ENCODE peak calls at places on chromosomes 4 and X, in four cellular contexts. X is K562, B is HepG2, Z is GM12878. T is an unnamed sample.

GRCh38 chr4:126558596-126558995 is 1074.2 kb upstream of the INTU start:
- DNase-seq in X (no peak), B (no peak), Z (no peak), T (no peak)

GRCh38 chrX:47561653-47562151 is 697 bp downstream of the ARAF start:
- DNase-seq in B (no peak), X (no peak), Z (no peak), T (no peak)

GRCh38 chr4:18049446-18049845 is 27.9 kb upstream of the LCORL start:
- DNase-seq in Z (no peak), X (no peak), B (no peak), T (no peak)

GRCh38 chrX:150364347-150365050 is 1.4 kb downstream of the MAMLD1 start:
- DNase-seq in Z (no peak), X (no peak), B (no peak), T (peak)

GRCh38 chr4:127709456-127709855 is 20.7 kb upstream of the SLC25A31 start:
- DNase-seq in Z (no peak), X (no peak), B (no peak), T (no peak)

GRCh38 chr4:58807843-58808605 is 1697.8 kb upstream of the IGFBP7 start:
- DNase-seq in X (no peak), Z (no peak), B (no peak), T (no peak)

GRCh38 chr4:6963139-6963611 is 53.5 kb downstream of the TBC1D14 start:
- DNase-seq in X (no peak), Z (no peak), B (peak), T (no peak)

GRCh38 chrX:42496239-42496638 is 281.7 kb downstream of the PPP1R2C start:
- DNase-seq in Z (no peak), B (no peak), X (no peak), T (no peak)

GRCh38 chr4:56979674-56980073 is 978 bp downstream of the POLR2B start:
- DNase-seq in X (peak), Z (no peak), B (peak), T (no peak)

DNA sequence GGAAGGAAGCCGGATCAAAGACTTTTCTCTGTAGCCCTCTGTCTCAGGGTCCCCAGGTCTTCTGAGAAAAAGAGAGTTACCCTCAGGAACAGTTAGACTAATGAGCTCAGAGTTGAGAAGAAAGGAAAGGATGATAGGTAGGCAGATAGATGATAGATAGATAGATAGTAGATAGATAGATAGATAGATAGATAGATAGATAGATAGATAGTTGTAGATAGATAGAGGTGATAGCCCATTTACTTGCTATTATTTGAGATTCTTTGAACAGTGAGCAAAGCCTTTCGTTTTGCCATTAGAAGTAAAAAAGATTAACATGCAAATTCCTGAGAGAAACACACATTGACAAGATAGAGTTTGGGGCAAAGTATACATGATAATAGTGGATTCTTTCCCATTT is 86.9 kb upstream of the KIT start:
- DNase-seq in X (no peak), Z (no peak), B (no peak), T (no peak)
- TF ChIP-seq ATF2 in X (no peak), Z (no peak), B (no peak), T (no peak)

DNA sequence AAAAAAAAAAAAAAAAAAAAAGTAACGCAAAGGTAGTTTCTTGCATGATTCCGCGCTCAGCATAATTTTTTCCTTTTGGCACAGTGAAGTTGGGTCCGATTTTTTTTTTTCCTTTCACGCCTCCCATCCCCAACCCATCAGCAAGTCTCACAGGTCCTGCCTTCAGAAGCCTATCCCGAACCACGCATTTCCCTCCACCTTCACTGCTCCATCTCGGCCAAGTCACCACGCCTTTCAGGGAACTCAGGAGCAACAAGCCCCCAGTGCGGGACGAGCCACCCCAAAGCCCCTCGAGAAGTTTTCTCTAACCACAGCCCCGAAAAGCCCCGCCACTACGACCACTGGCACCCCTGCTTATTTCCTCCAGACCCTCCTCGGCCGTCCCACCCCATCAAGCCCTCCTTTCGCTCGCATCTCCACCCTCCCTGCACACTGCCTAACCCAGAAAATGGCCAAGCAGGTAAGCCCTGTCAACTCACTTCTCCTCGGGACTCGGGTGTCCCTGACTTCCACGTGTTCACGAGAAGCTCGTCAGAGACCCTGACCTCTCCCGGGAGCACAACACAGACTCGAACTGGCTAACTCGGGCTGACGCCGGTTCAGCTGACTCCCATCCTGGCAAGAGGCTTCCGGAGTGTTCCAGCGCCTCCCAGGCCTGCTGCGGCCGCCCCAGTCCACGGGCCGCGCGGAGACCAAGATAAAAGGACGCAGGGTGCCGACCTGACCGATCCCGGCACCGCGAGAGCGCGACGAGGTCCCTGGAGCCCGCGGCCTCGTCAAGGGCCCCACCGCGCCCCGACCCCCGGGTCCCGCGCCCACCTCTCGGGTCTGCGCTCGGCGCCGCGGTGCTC is 839 bp downstream of the SLBP start:
- DNase-seq in X (peak), Z (no peak), B (no peak), T (peak)
- TF ChIP-seq CREM in X (no peak), Z (no peak), B (no peak), T (no peak)

GRCh38 chr4:108010167-108010566 is 20.5 kb downstream of the HADH start:
- DNase-seq in X (no peak), B (no peak), Z (no peak), T (no peak)
- TF ChIP-seq ATF2 in X (no peak), B (no peak), Z (no peak), T (no peak)

GRCh38 chr4:2259036-2259540 is 2.8 kb downstream of the MXD4 start:
- DNase-seq in B (no peak), Z (no peak), X (no peak), T (no peak)
- TF ChIP-seq CREM in B (no peak), Z (no peak), X (no peak), T (no peak)

DNA sequence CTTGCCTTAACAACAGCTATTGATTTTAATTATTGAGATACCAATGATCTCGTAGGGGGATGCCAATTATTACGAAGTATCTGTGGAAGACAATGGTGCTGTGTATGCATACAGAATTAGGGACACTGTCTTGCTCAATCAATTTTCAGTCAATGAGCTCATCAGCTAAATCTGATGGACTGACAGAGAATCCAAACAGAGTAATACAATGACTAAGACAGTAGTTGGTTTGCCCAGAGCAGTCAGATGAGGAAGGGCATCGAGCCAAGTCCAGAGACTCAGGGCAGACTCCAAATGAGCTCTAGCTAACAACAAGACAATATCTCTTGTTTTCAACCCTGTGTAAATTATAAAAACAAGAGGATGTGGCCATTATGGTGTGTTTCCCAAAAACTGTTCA is 14.7 kb upstream of the GSX2 start:
- DNase-seq in X (no peak), Z (no peak), B (peak), T (no peak)
- TF ChIP-seq ATF2 in X (no peak), Z (no peak), B (no peak), T (no peak)

GRCh38 chr4:98542011-98542410 is 116.4 kb downstream of the TSPAN5 start:
- DNase-seq in B (no peak), Z (no peak), X (no peak), T (no peak)
- TF ChIP-seq CREM in B (no peak), Z (no peak), X (no peak), T (no peak)

DNA sequence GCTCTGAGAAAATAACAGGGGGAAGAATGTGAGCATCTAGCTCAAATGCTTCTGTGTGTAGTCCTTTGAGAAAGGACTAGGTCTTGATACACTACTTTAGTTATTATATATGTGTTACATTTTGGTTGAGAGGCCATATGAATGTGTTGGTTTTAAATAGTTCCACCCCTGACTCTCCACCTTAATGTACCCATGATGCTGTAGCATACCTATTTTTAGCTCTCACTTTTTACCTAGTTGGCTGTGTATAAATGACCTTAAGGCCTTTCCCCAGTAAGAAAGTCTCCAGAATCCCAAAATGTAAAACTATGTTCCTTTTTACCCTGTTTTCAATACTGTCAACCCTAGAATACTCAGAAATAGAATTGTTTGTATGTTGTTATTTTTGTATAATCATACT is 20.0 kb upstream of the NPNT start:
- DNase-seq in B (no peak), Z (no peak), X (no peak), T (no peak)
- TF ChIP-seq ATF2 in B (no peak), Z (no peak), X (no peak), T (no peak)

T was measured in WTC11.